ENCODE peak calls at places on chromosomes 4 and X, in ten cellular contexts. One of them, this sample, is unnamed.

GRCh38 chr4:98448923-98449322 is 187.7 kb downstream of the RAP1GDS1 start:
- DNase-seq in transverse colon: peak
- DNase-seq in IMR-90: no peak
- DNase-seq in thyroid gland: peak
- DNase-seq in upper lobe of right lung: no peak
- DNase-seq in sigmoid colon: no peak
- DNase-seq in body of pancreas: no peak
- DNase-seq in neural progenitor cell: no peak
- DNase-seq in suprapubic skin: no peak
- DNase-seq in left ventricle myocardium inferior: no peak
- DNase-seq in this sample: peak

GRCh38 chr4:148075438-148075837 is 343.6 kb downstream of the ARHGAP10 start:
- DNase-seq in transverse colon: no peak
- DNase-seq in IMR-90: no peak
- DNase-seq in thyroid gland: no peak
- DNase-seq in upper lobe of right lung: no peak
- DNase-seq in sigmoid colon: no peak
- DNase-seq in body of pancreas: no peak
- DNase-seq in neural progenitor cell: no peak
- DNase-seq in suprapubic skin: no peak
- DNase-seq in left ventricle myocardium inferior: no peak
- DNase-seq in this sample: no peak

GRCh38 chr4:76703123-76703490 is 194.8 kb downstream of the SOWAHB start:
- DNase-seq in transverse colon: no peak
- DNase-seq in IMR-90: no peak
- DNase-seq in thyroid gland: no peak
- DNase-seq in upper lobe of right lung: no peak
- DNase-seq in sigmoid colon: no peak
- DNase-seq in body of pancreas: no peak
- DNase-seq in neural progenitor cell: no peak
- DNase-seq in suprapubic skin: no peak
- DNase-seq in left ventricle myocardium inferior: no peak
- DNase-seq in this sample: no peak

GRCh38 chr4:110735691-110736090 is 112.8 kb upstream of the PITX2 start:
- DNase-seq in transverse colon: no peak
- DNase-seq in IMR-90: peak
- DNase-seq in thyroid gland: no peak
- DNase-seq in upper lobe of right lung: no peak
- DNase-seq in sigmoid colon: no peak
- DNase-seq in body of pancreas: no peak
- DNase-seq in neural progenitor cell: no peak
- DNase-seq in suprapubic skin: no peak
- DNase-seq in left ventricle myocardium inferior: no peak
- DNase-seq in this sample: no peak

GRCh38 chrX:103629295-103630170 is 758 bp downstream of the TCEAL1 start:
- DNase-seq in transverse colon: peak
- DNase-seq in IMR-90: peak
- DNase-seq in thyroid gland: peak
- DNase-seq in upper lobe of right lung: peak
- DNase-seq in sigmoid colon: peak
- DNase-seq in body of pancreas: peak
- DNase-seq in neural progenitor cell: peak
- DNase-seq in suprapubic skin: peak
- DNase-seq in left ventricle myocardium inferior: peak
- DNase-seq in this sample: peak

GRCh38 chrX:120790552-120790951 is 85.1 kb downstream of the CT47B1 start:
- DNase-seq in transverse colon: no peak
- DNase-seq in IMR-90: no peak
- DNase-seq in thyroid gland: no peak
- DNase-seq in upper lobe of right lung: no peak
- DNase-seq in sigmoid colon: no peak
- DNase-seq in body of pancreas: no peak
- DNase-seq in neural progenitor cell: no peak
- DNase-seq in suprapubic skin: no peak
- DNase-seq in left ventricle myocardium inferior: no peak
- DNase-seq in this sample: no peak

GRCh38 chr4:98838977-98839618 is 89.8 kb downstream of the EIF4E start:
- DNase-seq in transverse colon: no peak
- DNase-seq in IMR-90: peak
- DNase-seq in thyroid gland: peak
- DNase-seq in upper lobe of right lung: no peak
- DNase-seq in sigmoid colon: no peak
- DNase-seq in body of pancreas: no peak
- DNase-seq in neural progenitor cell: no peak
- DNase-seq in suprapubic skin: no peak
- DNase-seq in left ventricle myocardium inferior: no peak
- DNase-seq in this sample: no peak

GRCh38 chr4:68432320-68432719 is 14.9 kb upstream of the TMPRSS11E start:
- DNase-seq in transverse colon: no peak
- DNase-seq in IMR-90: no peak
- DNase-seq in thyroid gland: no peak
- DNase-seq in upper lobe of right lung: no peak
- DNase-seq in sigmoid colon: no peak
- DNase-seq in body of pancreas: no peak
- DNase-seq in neural progenitor cell: no peak
- DNase-seq in suprapubic skin: no peak
- DNase-seq in left ventricle myocardium inferior: no peak
- DNase-seq in this sample: no peak

GRCh38 chrX:37420179-37420578 is 71.0 kb downstream of the PRRG1 start:
- DNase-seq in transverse colon: no peak
- DNase-seq in IMR-90: peak
- DNase-seq in thyroid gland: no peak
- DNase-seq in upper lobe of right lung: no peak
- DNase-seq in sigmoid colon: no peak
- DNase-seq in body of pancreas: no peak
- DNase-seq in neural progenitor cell: no peak
- DNase-seq in suprapubic skin: no peak
- DNase-seq in left ventricle myocardium inferior: no peak
- DNase-seq in this sample: no peak

GRCh38 chr4:176270669-176271068 is 1.6 kb upstream of the ASB5 start:
- DNase-seq in transverse colon: no peak
- DNase-seq in IMR-90: peak
- DNase-seq in thyroid gland: no peak
- DNase-seq in upper lobe of right lung: no peak
- DNase-seq in sigmoid colon: peak
- DNase-seq in body of pancreas: no peak
- DNase-seq in neural progenitor cell: no peak
- DNase-seq in suprapubic skin: no peak
- DNase-seq in left ventricle myocardium inferior: no peak
- DNase-seq in this sample: no peak

GRCh38 chrX:93420635-93421034 is 252.7 kb downstream of the NAP1L3 start:
- DNase-seq in transverse colon: no peak
- DNase-seq in IMR-90: no peak
- DNase-seq in thyroid gland: no peak
- DNase-seq in upper lobe of right lung: no peak
- DNase-seq in sigmoid colon: no peak
- DNase-seq in body of pancreas: peak
- DNase-seq in neural progenitor cell: no peak
- DNase-seq in suprapubic skin: no peak
- DNase-seq in left ventricle myocardium inferior: no peak
- DNase-seq in this sample: no peak

GRCh38 chrX:119503484-119503861 is 35.2 kb downstream of the SLC25A5 start:
- DNase-seq in transverse colon: peak
- DNase-seq in IMR-90: peak
- DNase-seq in thyroid gland: peak
- DNase-seq in upper lobe of right lung: peak
- DNase-seq in sigmoid colon: peak
- DNase-seq in body of pancreas: peak
- DNase-seq in neural progenitor cell: no peak
- DNase-seq in suprapubic skin: peak
- DNase-seq in left ventricle myocardium inferior: no peak
- DNase-seq in this sample: no peak

GRCh38 chrX:53316121-53316859 is 34.9 kb upstream of the IQSEC2 start:
- DNase-seq in transverse colon: no peak
- DNase-seq in IMR-90: no peak
- DNase-seq in thyroid gland: no peak
- DNase-seq in upper lobe of right lung: no peak
- DNase-seq in sigmoid colon: no peak
- DNase-seq in body of pancreas: no peak
- DNase-seq in neural progenitor cell: no peak
- DNase-seq in suprapubic skin: no peak
- DNase-seq in left ventricle myocardium inferior: no peak
- DNase-seq in this sample: no peak

GRCh38 chr4:57632564-57632963 is 522.4 kb upstream of the IGFBP7 start:
- DNase-seq in transverse colon: no peak
- DNase-seq in IMR-90: no peak
- DNase-seq in thyroid gland: no peak
- DNase-seq in upper lobe of right lung: no peak
- DNase-seq in sigmoid colon: no peak
- DNase-seq in body of pancreas: no peak
- DNase-seq in neural progenitor cell: no peak
- DNase-seq in suprapubic skin: no peak
- DNase-seq in left ventricle myocardium inferior: no peak
- DNase-seq in this sample: no peak

GRCh38 chr4:157220026-157220881 is at the start of gene GRIA2:
- DNase-seq in transverse colon: no peak
- DNase-seq in IMR-90: peak
- DNase-seq in thyroid gland: peak
- DNase-seq in upper lobe of right lung: peak
- DNase-seq in sigmoid colon: no peak
- DNase-seq in body of pancreas: peak
- DNase-seq in neural progenitor cell: peak
- DNase-seq in suprapubic skin: no peak
- DNase-seq in left ventricle myocardium inferior: no peak
- DNase-seq in this sample: no peak

GRCh38 chr4:77579406-77580076 is 26.1 kb upstream of the CXCL13 start:
- DNase-seq in transverse colon: no peak
- DNase-seq in IMR-90: peak
- DNase-seq in thyroid gland: no peak
- DNase-seq in upper lobe of right lung: no peak
- DNase-seq in sigmoid colon: no peak
- DNase-seq in body of pancreas: no peak
- DNase-seq in neural progenitor cell: no peak
- DNase-seq in suprapubic skin: no peak
- DNase-seq in left ventricle myocardium inferior: no peak
- DNase-seq in this sample: no peak

DNA sequence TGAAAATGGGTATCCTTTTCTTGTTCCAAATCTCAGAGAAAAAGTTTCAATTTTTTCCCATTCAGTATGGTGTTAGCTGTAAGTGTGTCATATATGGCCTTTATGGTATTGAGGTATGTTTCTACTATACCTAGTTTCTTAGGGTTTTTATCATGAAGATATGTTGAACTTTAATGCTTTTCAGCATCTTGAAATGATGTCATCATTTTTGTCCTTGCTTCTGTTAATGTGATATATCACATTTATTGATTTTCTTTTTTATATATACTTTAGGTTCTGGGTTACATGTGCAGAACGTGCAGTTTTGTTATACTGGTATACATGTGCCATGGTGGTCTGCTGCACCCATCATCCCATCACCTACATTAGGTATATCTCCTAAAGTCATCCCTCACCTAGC is 44.9 kb downstream of the FOXR2 start:
- DNase-seq in transverse colon: no peak
- DNase-seq in IMR-90: no peak
- DNase-seq in thyroid gland: no peak
- DNase-seq in upper lobe of right lung: no peak
- DNase-seq in sigmoid colon: no peak
- DNase-seq in body of pancreas: no peak
- DNase-seq in neural progenitor cell: no peak
- DNase-seq in suprapubic skin: no peak
- DNase-seq in left ventricle myocardium inferior: no peak
- DNase-seq in this sample: no peak
- H3K27ac ChIP-seq in transverse colon: no peak
- H3K27ac ChIP-seq in IMR-90: no peak
- H3K27ac ChIP-seq in thyroid gland: no peak
- H3K27ac ChIP-seq in upper lobe of right lung: no peak
- H3K27ac ChIP-seq in sigmoid colon: no peak
- H3K27ac ChIP-seq in body of pancreas: no peak
- H3K27ac ChIP-seq in neural progenitor cell: no peak
- H3K27ac ChIP-seq in suprapubic skin: no peak
- H3K27ac ChIP-seq in left ventricle myocardium inferior: no peak
- H3K27ac ChIP-seq in this sample: no peak

DNA sequence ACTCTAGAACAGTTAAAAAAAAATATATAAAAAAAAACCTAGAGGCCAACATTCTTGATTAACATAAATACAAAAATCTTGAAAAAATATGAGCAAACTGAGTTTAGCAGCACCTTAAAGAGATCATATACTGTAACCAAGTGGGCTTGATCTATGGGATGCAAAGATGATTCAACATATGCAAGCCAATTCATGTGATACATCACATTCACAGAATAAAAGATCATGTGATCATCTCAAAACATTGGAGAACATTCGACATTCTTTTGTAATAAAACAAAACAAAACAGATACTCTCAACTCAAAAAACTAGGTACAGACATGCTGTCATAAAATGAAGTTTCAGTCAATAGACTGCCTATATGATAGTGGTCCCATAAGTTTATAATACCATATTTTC is 165.4 kb upstream of the NDST4 start:
- DNase-seq in transverse colon: no peak
- DNase-seq in IMR-90: no peak
- DNase-seq in thyroid gland: no peak
- DNase-seq in upper lobe of right lung: no peak
- DNase-seq in sigmoid colon: no peak
- DNase-seq in body of pancreas: no peak
- DNase-seq in neural progenitor cell: no peak
- DNase-seq in suprapubic skin: no peak
- DNase-seq in left ventricle myocardium inferior: no peak
- DNase-seq in this sample: no peak
- TF ChIP-seq CTCF in transverse colon: no peak
- TF ChIP-seq CTCF in IMR-90: no peak
- TF ChIP-seq CTCF in thyroid gland: no peak
- TF ChIP-seq CTCF in upper lobe of right lung: no peak
- TF ChIP-seq CTCF in sigmoid colon: no peak
- TF ChIP-seq CTCF in body of pancreas: no peak
- TF ChIP-seq CTCF in neural progenitor cell: no peak
- TF ChIP-seq CTCF in suprapubic skin: no peak
- TF ChIP-seq CTCF in left ventricle myocardium inferior: no peak
- TF ChIP-seq CTCF in this sample: no peak

GRCh38 chr4:17962171-17962570 is 59.4 kb downstream of the LCORL start:
- DNase-seq in transverse colon: no peak
- DNase-seq in IMR-90: peak
- DNase-seq in thyroid gland: no peak
- DNase-seq in upper lobe of right lung: no peak
- DNase-seq in sigmoid colon: no peak
- DNase-seq in body of pancreas: no peak
- DNase-seq in neural progenitor cell: no peak
- DNase-seq in suprapubic skin: no peak
- DNase-seq in left ventricle myocardium inferior: no peak
- DNase-seq in this sample: no peak
- H3K27ac ChIP-seq in transverse colon: no peak
- H3K27ac ChIP-seq in IMR-90: no peak
- H3K27ac ChIP-seq in thyroid gland: no peak
- H3K27ac ChIP-seq in upper lobe of right lung: no peak
- H3K27ac ChIP-seq in sigmoid colon: no peak
- H3K27ac ChIP-seq in body of pancreas: no peak
- H3K27ac ChIP-seq in neural progenitor cell: no peak
- H3K27ac ChIP-seq in suprapubic skin: no peak
- H3K27ac ChIP-seq in left ventricle myocardium inferior: no peak
- H3K27ac ChIP-seq in this sample: no peak

DNA sequence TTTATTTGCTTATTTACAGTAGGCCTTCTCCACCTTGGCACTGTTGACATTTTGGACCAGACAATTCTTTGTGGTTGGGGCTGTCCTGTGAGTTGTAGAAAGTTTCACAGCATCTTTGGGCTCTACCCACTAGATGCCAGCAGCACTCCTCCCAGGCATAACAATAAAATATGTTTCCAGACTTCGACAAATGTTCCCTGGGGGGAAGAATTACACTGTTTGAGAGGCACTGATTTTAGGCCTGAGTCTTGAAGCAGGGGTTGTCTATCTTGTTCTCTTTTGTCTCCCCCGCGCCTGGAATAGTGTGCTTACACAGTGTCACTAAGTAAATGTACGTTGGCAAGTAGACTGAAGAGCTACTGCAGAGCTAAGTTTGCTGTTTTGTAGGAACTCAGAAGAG is 254.4 kb upstream of the BOD1L1 start:
- DNase-seq in transverse colon: no peak
- DNase-seq in IMR-90: no peak
- DNase-seq in thyroid gland: no peak
- DNase-seq in upper lobe of right lung: no peak
- DNase-seq in sigmoid colon: no peak
- DNase-seq in body of pancreas: no peak
- DNase-seq in neural progenitor cell: no peak
- DNase-seq in suprapubic skin: no peak
- DNase-seq in left ventricle myocardium inferior: no peak
- DNase-seq in this sample: no peak
- TF ChIP-seq CTCF in transverse colon: no peak
- TF ChIP-seq CTCF in IMR-90: peak
- TF ChIP-seq CTCF in thyroid gland: no peak
- TF ChIP-seq CTCF in upper lobe of right lung: no peak
- TF ChIP-seq CTCF in sigmoid colon: no peak
- TF ChIP-seq CTCF in body of pancreas: no peak
- TF ChIP-seq CTCF in neural progenitor cell: no peak
- TF ChIP-seq CTCF in suprapubic skin: no peak
- TF ChIP-seq CTCF in left ventricle myocardium inferior: peak
- TF ChIP-seq CTCF in this sample: no peak